ENCODE peak calls at places on chromosomes 16 and 17, in five cellular contexts. I is Calu3, E is fibroblast of villous mesenchyme, Z is natural killer cell, N is neural crest cell. T is an unnamed sample.

GRCh38 chr17:7717756-7718350 is 309 bp downstream of the DNAH2 start:
- DNase-seq in I (no peak), E (no peak), Z (no peak), N (no peak), T (no peak)

GRCh38 chr17:42329025-42329976 is 41.0 kb downstream of the STAT5A start:
- DNase-seq in I (peak; percentile 35), E (peak; percentile 51), Z (no peak), N (peak; percentile 22), T (peak; percentile 63)

GRCh38 chr16:85187002-85187401 is 74.7 kb upstream of the CIBAR2 start:
- DNase-seq in I (no peak), E (peak; percentile 69), Z (no peak), N (no peak), T (peak; percentile 39)

GRCh38 chr17:17665255-17665654 is 16.0 kb upstream of the RAI1 start:
- DNase-seq in I (no peak), E (no peak), Z (no peak), N (no peak), T (no peak)

GRCh38 chr16:10182186-10182683 is at the start of gene GRIN2A:
- DNase-seq in I (peak; percentile 65), E (no peak), Z (no peak), N (peak; percentile 4), T (no peak)

GRCh38 chr16:55760665-55761035 is 72.2 kb downstream of the CES1 start:
- DNase-seq in I (no peak), E (no peak), Z (no peak), N (peak; percentile 4), T (no peak)

GRCh38 chr17:1521067-1521466 is 4.7 kb upstream of the INPP5K start:
- DNase-seq in I (no peak), E (no peak), Z (no peak), N (no peak), T (no peak)

GRCh38 chr16:89325861-89326471 is 108.5 kb downstream of the ZNF778 start:
- DNase-seq in I (peak; percentile 43), E (peak; percentile 92), Z (no peak), N (no peak), T (peak; percentile 86)

GRCh38 chr17:65633988-65634387 is 72.5 kb upstream of the AXIN2 start:
- DNase-seq in I (no peak), E (peak; percentile 8), Z (no peak), N (no peak), T (no peak)

GRCh38 chr16:69108069-69108904 is 2.8 kb downstream of the HAS3 start:
- DNase-seq in I (peak; percentile 35), E (no peak), Z (no peak), N (no peak), T (no peak)

GRCh38 chr17:47324224-47325020 is 667 bp downstream of the EFCAB13 start:
- DNase-seq in I (peak; percentile 81), E (peak; percentile 52), Z (peak; percentile 40), N (no peak), T (peak; percentile 52)

GRCh38 chr16:24071990-24072389 is 184.1 kb upstream of the CACNG3 start:
- DNase-seq in I (no peak), E (no peak), Z (no peak), N (no peak), T (no peak)

GRCh38 chr17:33207231-33207630 is 85.9 kb downstream of the ASIC2 start:
- DNase-seq in I (no peak), E (no peak), Z (no peak), N (no peak), T (no peak)

GRCh38 chr16:12819126-12820117 is 15.7 kb upstream of the CPPED1 start:
- DNase-seq in I (peak; percentile 70), E (peak; percentile 62), Z (peak; percentile 71), N (peak; percentile 78), T (peak; percentile 58)

GRCh38 chr17:5122586-5123342 is 6.9 kb downstream of the USP6 start:
- DNase-seq in I (no peak), E (no peak), Z (no peak), N (peak; percentile 31), T (no peak)

GRCh38 chr17:4766199-4766598 is 5.5 kb upstream of the TM4SF5 start:
- DNase-seq in I (no peak), E (no peak), Z (no peak), N (no peak), T (no peak)

GRCh38 chr16:55434000-55434399 is 45.0 kb upstream of the MMP2 start:
- DNase-seq in I (no peak), E (no peak), Z (no peak), N (no peak), T (no peak)

GRCh38 chr16:54931041-54931756 is 534 bp downstream of the IRX5 start:
- DNase-seq in I (peak; percentile 50), E (no peak), Z (no peak), N (peak; percentile 43), T (peak; percentile 39)

GRCh38 chr16:54282202-54282922 is 4.2 kb downstream of the IRX3 start:
- DNase-seq in I (peak; percentile 73), E (peak; percentile 36), Z (no peak), N (peak; percentile 68), T (peak; percentile 29)

GRCh38 chr17:8337802-8338744 is 1.6 kb upstream of the ODF4 start:
- DNase-seq in I (no peak), E (peak; percentile 30), Z (no peak), N (no peak), T (no peak)

GRCh38 chr17:11921296-11921695 is 76.0 kb downstream of the ZNF18 start:
- DNase-seq in I (no peak), E (no peak), Z (no peak), N (no peak), T (no peak)

GRCh38 chr17:56679148-56679766 is 85.8 kb downstream of the NOG start:
- DNase-seq in I (no peak), E (peak; percentile 35), Z (no peak), N (peak; percentile 11), T (peak; percentile 47)

GRCh38 chr17:66354981-66355380 is 52.6 kb downstream of the PRKCA start:
- DNase-seq in I (no peak), E (peak; percentile 62), Z (no peak), N (no peak), T (peak; percentile 66)

GRCh38 chr17:63429766-63430165 is 16.3 kb downstream of the CYB561 start:
- DNase-seq in I (no peak), E (no peak), Z (no peak), N (no peak), T (no peak)

GRCh38 chr16:66443269-66443652 is 16.2 kb downstream of the BEAN1 start:
- DNase-seq in I (no peak), E (no peak), Z (no peak), N (no peak), T (no peak)

GRCh38 chr17:80969674-80970043 is 22.0 kb upstream of the CHMP6 start:
- DNase-seq in I (no peak), E (no peak), Z (no peak), N (no peak), T (no peak)

GRCh38 chr17:66678827-66679226 is 156.1 kb upstream of the CACNG5 start:
- DNase-seq in I (no peak), E (no peak), Z (no peak), N (no peak), T (no peak)

GRCh38 chr17:4940625-4941021 is 555 bp downstream of the RNF167 start:
- DNase-seq in I (no peak), E (no peak), Z (peak; percentile 36), N (no peak), T (no peak)

GRCh38 chr17:43457362-43457692 is 26.4 kb upstream of the DHX8 start:
- DNase-seq in I (no peak), E (no peak), Z (no peak), N (no peak), T (no peak)

GRCh38 chr17:15348030-15348429 is 6.6 kb upstream of the TEKT3 start:
- DNase-seq in I (no peak), E (peak; percentile 76), Z (no peak), N (no peak), T (peak; percentile 24)

GRCh38 chr16:86491643-86492030 is 18.7 kb upstream of the FOXF1 start:
- DNase-seq in I (no peak), E (no peak), Z (no peak), N (no peak), T (no peak)

GRCh38 chr16:83717814-83718213 is 90.0 kb upstream of the HSBP1 start:
- DNase-seq in I (no peak), E (no peak), Z (no peak), N (no peak), T (peak; percentile 25)

GRCh38 chr17:40564883-40565744 is at the start of gene CCR7:
- DNase-seq in I (peak; percentile 43), E (no peak), Z (peak; percentile 66), N (no peak), T (no peak)

GRCh38 chr17:48799069-48799710 is 17.8 kb downstream of the TTLL6 start:
- DNase-seq in I (peak; percentile 57), E (no peak), Z (no peak), N (no peak), T (no peak)

GRCh38 chr16:74736531-74737157 is 36.0 kb upstream of the MLKL start:
- DNase-seq in I (no peak), E (no peak), Z (no peak), N (no peak), T (peak; percentile 7)

GRCh38 chr17:43940630-43941029 is 1.6 kb downstream of the PPY start:
- DNase-seq in I (peak; percentile 73), E (peak; percentile 39), Z (no peak), N (peak; percentile 69), T (no peak)

DNA sequence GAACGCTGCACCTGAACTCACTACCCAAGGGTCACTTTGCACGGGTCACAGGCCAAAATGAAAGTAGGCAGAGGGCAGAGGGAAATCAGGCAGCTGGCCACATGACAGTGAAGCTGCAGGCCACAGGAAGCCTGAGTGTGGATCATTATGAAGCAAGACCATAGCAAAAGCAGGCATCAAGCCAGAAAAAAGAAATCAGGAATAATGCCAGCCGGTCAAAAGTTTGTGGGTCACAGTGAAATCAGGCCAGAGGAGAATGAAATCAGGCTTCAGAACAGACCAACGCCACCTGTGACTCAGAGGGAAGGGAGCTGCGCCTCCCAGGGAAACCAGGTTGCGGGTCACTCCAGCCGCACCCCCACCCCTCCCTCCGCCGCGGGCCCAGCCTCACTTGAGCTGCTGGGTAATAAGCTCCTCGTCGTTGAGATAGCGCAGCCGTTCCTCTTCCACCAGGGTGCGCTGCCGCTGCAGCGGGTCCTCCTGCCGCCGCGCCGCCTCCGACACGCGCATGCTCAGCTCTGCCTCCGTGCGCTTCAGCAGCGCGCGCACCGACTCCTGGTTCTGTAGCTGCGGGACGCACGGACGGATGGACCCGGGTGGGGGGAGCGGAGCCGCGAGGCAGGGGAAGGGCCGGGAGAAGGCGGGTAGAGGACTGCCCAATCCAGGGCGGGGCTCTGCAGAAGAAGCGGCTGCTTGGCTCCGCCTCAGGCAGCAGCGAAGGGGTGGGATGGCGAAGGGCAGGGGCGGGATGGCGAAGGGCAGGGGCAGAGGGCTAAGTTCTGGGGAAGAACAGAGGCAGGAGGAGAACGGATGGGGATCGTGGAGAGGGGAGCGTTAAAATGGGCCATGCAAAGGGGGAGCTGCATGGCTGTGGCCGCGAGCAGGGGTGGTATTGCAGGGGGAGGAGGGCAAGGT is 47.7 kb downstream of the SRCIN1 start:
- DNase-seq in I (peak; percentile 100), E (peak; percentile 93), Z (peak; percentile 85), N (peak; percentile 93), T (peak; percentile 91)
- TF ChIP-seq CTCF in I (peak; percentile 100), E (peak; percentile 90), Z (peak; percentile 84), N (peak; percentile 92), T (peak; percentile 75)

GRCh38 chr16:27867122-27868110 is 196.1 kb downstream of the GSG1L start:
- DNase-seq in I (peak; percentile 81), E (peak; percentile 76), Z (peak; percentile 44), N (peak; percentile 80), T (peak; percentile 59)
- TF ChIP-seq CTCF in I (peak; percentile 48), E (peak; percentile 53), Z (peak; percentile 8), N (peak; percentile 72), T (peak; percentile 45)

GRCh38 chr16:59047114-59047513 is 313.0 kb upstream of the GOT2 start:
- DNase-seq in I (no peak), E (no peak), Z (no peak), N (no peak), T (no peak)
- TF ChIP-seq CTCF in I (no peak), E (no peak), Z (no peak), N (peak; percentile 32), T (no peak)

GRCh38 chr17:82120148-82120547 is 22.1 kb upstream of the FASN start:
- DNase-seq in I (no peak), E (peak; percentile 40), Z (no peak), N (no peak), T (peak; percentile 55)
- TF ChIP-seq CTCF in I (no peak), E (no peak), Z (no peak), N (no peak), T (no peak)

T was measured in fibroblast of mammary gland.